ENCODE peak calls at places on chromosomes 6 and 20, in seven cellular contexts. One of them, this sample, is unnamed.

GRCh38 chr20:36155991-36156390 is 1.5 kb downstream of the EPB41L1 start:
- DNase-seq in cardiac fibroblast: no peak
- DNase-seq in DMS79 treated with DMSO at 0.1 percent for 48 hours: no peak
- DNase-seq in AG09319: no peak
- DNase-seq in NCI-H2081: no peak
- DNase-seq in stimulated activated CD4-positive, alpha-beta T cell treated with anti-CD3 and anti-CD28 coated beads, Interleukin-12 subunit alpha, Interleukin-12 subunit beta, amount 100 ng/mL, for 48 hours: no peak
- DNase-seq in neural crest cell: no peak
- DNase-seq in this sample: no peak

GRCh38 chr20:38748863-38749153 is 548 bp downstream of the ACTR5 start:
- DNase-seq in cardiac fibroblast: no peak
- DNase-seq in DMS79 treated with DMSO at 0.1 percent for 48 hours: peak
- DNase-seq in AG09319: no peak
- DNase-seq in NCI-H2081: no peak
- DNase-seq in stimulated activated CD4-positive, alpha-beta T cell treated with anti-CD3 and anti-CD28 coated beads, Interleukin-12 subunit alpha, Interleukin-12 subunit beta, amount 100 ng/mL, for 48 hours: peak
- DNase-seq in neural crest cell: no peak
- DNase-seq in this sample: no peak

GRCh38 chr6:11428351-11428750 is 109.2 kb upstream of the TMEM170B start:
- DNase-seq in cardiac fibroblast: no peak
- DNase-seq in DMS79 treated with DMSO at 0.1 percent for 48 hours: no peak
- DNase-seq in AG09319: no peak
- DNase-seq in NCI-H2081: no peak
- DNase-seq in stimulated activated CD4-positive, alpha-beta T cell treated with anti-CD3 and anti-CD28 coated beads, Interleukin-12 subunit alpha, Interleukin-12 subunit beta, amount 100 ng/mL, for 48 hours: no peak
- DNase-seq in neural crest cell: no peak
- DNase-seq in this sample: no peak

GRCh38 chr6:106117579-106117978 is 31.4 kb downstream of the PRDM1 start:
- DNase-seq in cardiac fibroblast: no peak
- DNase-seq in DMS79 treated with DMSO at 0.1 percent for 48 hours: no peak
- DNase-seq in AG09319: no peak
- DNase-seq in NCI-H2081: no peak
- DNase-seq in stimulated activated CD4-positive, alpha-beta T cell treated with anti-CD3 and anti-CD28 coated beads, Interleukin-12 subunit alpha, Interleukin-12 subunit beta, amount 100 ng/mL, for 48 hours: no peak
- DNase-seq in neural crest cell: no peak
- DNase-seq in this sample: no peak

GRCh38 chr20:9506964-9507369 is 7.4 kb upstream of the LAMP5 start:
- DNase-seq in cardiac fibroblast: no peak
- DNase-seq in DMS79 treated with DMSO at 0.1 percent for 48 hours: no peak
- DNase-seq in AG09319: no peak
- DNase-seq in NCI-H2081: no peak
- DNase-seq in stimulated activated CD4-positive, alpha-beta T cell treated with anti-CD3 and anti-CD28 coated beads, Interleukin-12 subunit alpha, Interleukin-12 subunit beta, amount 100 ng/mL, for 48 hours: no peak
- DNase-seq in neural crest cell: no peak
- DNase-seq in this sample: peak

GRCh38 chr6:34871853-34872252 is 16.0 kb downstream of the TAF11 start:
- DNase-seq in cardiac fibroblast: no peak
- DNase-seq in DMS79 treated with DMSO at 0.1 percent for 48 hours: no peak
- DNase-seq in AG09319: no peak
- DNase-seq in NCI-H2081: no peak
- DNase-seq in stimulated activated CD4-positive, alpha-beta T cell treated with anti-CD3 and anti-CD28 coated beads, Interleukin-12 subunit alpha, Interleukin-12 subunit beta, amount 100 ng/mL, for 48 hours: no peak
- DNase-seq in neural crest cell: no peak
- DNase-seq in this sample: no peak

GRCh38 chr6:81169166-81169565 is 583.3 kb downstream of the TENT5A start:
- DNase-seq in cardiac fibroblast: peak
- DNase-seq in DMS79 treated with DMSO at 0.1 percent for 48 hours: no peak
- DNase-seq in AG09319: no peak
- DNase-seq in NCI-H2081: no peak
- DNase-seq in stimulated activated CD4-positive, alpha-beta T cell treated with anti-CD3 and anti-CD28 coated beads, Interleukin-12 subunit alpha, Interleukin-12 subunit beta, amount 100 ng/mL, for 48 hours: no peak
- DNase-seq in neural crest cell: no peak
- DNase-seq in this sample: no peak

GRCh38 chr6:130969807-130970491 is 93.1 kb downstream of the EPB41L2 start:
- DNase-seq in cardiac fibroblast: peak
- DNase-seq in DMS79 treated with DMSO at 0.1 percent for 48 hours: no peak
- DNase-seq in AG09319: no peak
- DNase-seq in NCI-H2081: no peak
- DNase-seq in stimulated activated CD4-positive, alpha-beta T cell treated with anti-CD3 and anti-CD28 coated beads, Interleukin-12 subunit alpha, Interleukin-12 subunit beta, amount 100 ng/mL, for 48 hours: no peak
- DNase-seq in neural crest cell: no peak
- DNase-seq in this sample: no peak

GRCh38 chr6:41100871-41101287 is 28.1 kb downstream of the NFYA start:
- DNase-seq in cardiac fibroblast: no peak
- DNase-seq in DMS79 treated with DMSO at 0.1 percent for 48 hours: no peak
- DNase-seq in AG09319: no peak
- DNase-seq in NCI-H2081: no peak
- DNase-seq in stimulated activated CD4-positive, alpha-beta T cell treated with anti-CD3 and anti-CD28 coated beads, Interleukin-12 subunit alpha, Interleukin-12 subunit beta, amount 100 ng/mL, for 48 hours: no peak
- DNase-seq in neural crest cell: no peak
- DNase-seq in this sample: peak

GRCh38 chr6:107493158-107494057 is 3.5 kb downstream of the SOBP start:
- DNase-seq in cardiac fibroblast: peak
- DNase-seq in DMS79 treated with DMSO at 0.1 percent for 48 hours: peak
- DNase-seq in AG09319: no peak
- DNase-seq in NCI-H2081: peak
- DNase-seq in stimulated activated CD4-positive, alpha-beta T cell treated with anti-CD3 and anti-CD28 coated beads, Interleukin-12 subunit alpha, Interleukin-12 subunit beta, amount 100 ng/mL, for 48 hours: no peak
- DNase-seq in neural crest cell: peak
- DNase-seq in this sample: no peak

GRCh38 chr6:131255911-131256310 is 120.6 kb downstream of the AKAP7 start:
- DNase-seq in cardiac fibroblast: peak
- DNase-seq in DMS79 treated with DMSO at 0.1 percent for 48 hours: no peak
- DNase-seq in AG09319: no peak
- DNase-seq in NCI-H2081: no peak
- DNase-seq in stimulated activated CD4-positive, alpha-beta T cell treated with anti-CD3 and anti-CD28 coated beads, Interleukin-12 subunit alpha, Interleukin-12 subunit beta, amount 100 ng/mL, for 48 hours: no peak
- DNase-seq in neural crest cell: no peak
- DNase-seq in this sample: no peak

GRCh38 chr6:73515204-73516101 is 5.4 kb downstream of the EEF1A1 start:
- DNase-seq in cardiac fibroblast: peak
- DNase-seq in DMS79 treated with DMSO at 0.1 percent for 48 hours: peak
- DNase-seq in AG09319: no peak
- DNase-seq in NCI-H2081: peak
- DNase-seq in stimulated activated CD4-positive, alpha-beta T cell treated with anti-CD3 and anti-CD28 coated beads, Interleukin-12 subunit alpha, Interleukin-12 subunit beta, amount 100 ng/mL, for 48 hours: no peak
- DNase-seq in neural crest cell: no peak
- DNase-seq in this sample: peak

GRCh38 chr6:158552055-158552795 is 7.7 kb upstream of the TMEM181 start:
- DNase-seq in cardiac fibroblast: no peak
- DNase-seq in DMS79 treated with DMSO at 0.1 percent for 48 hours: no peak
- DNase-seq in AG09319: no peak
- DNase-seq in NCI-H2081: no peak
- DNase-seq in stimulated activated CD4-positive, alpha-beta T cell treated with anti-CD3 and anti-CD28 coated beads, Interleukin-12 subunit alpha, Interleukin-12 subunit beta, amount 100 ng/mL, for 48 hours: no peak
- DNase-seq in neural crest cell: no peak
- DNase-seq in this sample: no peak

GRCh38 chr6:42140051-42140450 is 2.4 kb downstream of the C6orf132 start:
- DNase-seq in cardiac fibroblast: no peak
- DNase-seq in DMS79 treated with DMSO at 0.1 percent for 48 hours: no peak
- DNase-seq in AG09319: no peak
- DNase-seq in NCI-H2081: no peak
- DNase-seq in stimulated activated CD4-positive, alpha-beta T cell treated with anti-CD3 and anti-CD28 coated beads, Interleukin-12 subunit alpha, Interleukin-12 subunit beta, amount 100 ng/mL, for 48 hours: no peak
- DNase-seq in neural crest cell: no peak
- DNase-seq in this sample: no peak

This sample was measured in WTC11.